ENCODE peak calls at places on chromosomes 1 and 21, in seven cellular contexts. K is NCI-H1436 treated with DMSO at 0.1 percent for 48 hours; T is caudate nucleus; H is stimulated activated CD4-positive, alpha-beta T cell treated with anti-CD3 and anti-CD28 coated beads, Interleukin-4, amount 100 ng/mL, for 4 hours; S is naive B cell; P is left ventricle myocardium inferior; U is tibial artery. R is an unnamed sample.

GRCh38 chr1:214552174-214552608 is 789 bp upstream of the PTPN14 start:
- DNase-seq in T (no peak), U (peak; percentile 65), P (peak; percentile 57), K (no peak), S (no peak), H (no peak), R (no peak)

GRCh38 chr1:26991310-26992116 is 2.0 kb upstream of the TRNP1 start:
- DNase-seq in S (no peak), H (no peak), P (no peak), K (no peak), T (no peak), U (no peak), R (no peak)

GRCh38 chr1:215071078-215071477 is 11.5 kb upstream of the KCNK2 start:
- DNase-seq in T (no peak), K (no peak), S (no peak), P (no peak), U (no peak), H (no peak), R (no peak)

GRCh38 chr1:235067396-235068154 is 61.1 kb downstream of the TOMM20 start:
- DNase-seq in P (peak; percentile 70), U (peak; percentile 88), H (no peak), S (no peak), T (no peak), K (peak; percentile 16), R (no peak)

GRCh38 chr1:38013027-38013588 is 574 bp downstream of the UTP11 start:
- DNase-seq in K (no peak), S (no peak), T (no peak), H (no peak), P (no peak), U (no peak), R (no peak)

GRCh38 chr21:17472592-17473271 is 40.1 kb upstream of the CXADR start:
- DNase-seq in H (no peak), S (no peak), U (no peak), P (no peak), K (no peak), T (no peak), R (no peak)

GRCh38 chr1:226799634-226800281 is 60.7 kb upstream of the ITPKB start:
- DNase-seq in P (no peak), S (no peak), T (no peak), U (no peak), K (no peak), H (no peak), R (no peak)

GRCh38 chr1:104706631-104707147 is 957.0 kb downstream of the AMY1C start:
- DNase-seq in H (no peak), S (no peak), K (no peak), U (no peak), T (no peak), P (no peak), R (no peak)

GRCh38 chr1:44264143-44264542 is 50.9 kb downstream of the DMAP1 start:
- DNase-seq in S (no peak), H (no peak), P (no peak), T (no peak), U (no peak), K (no peak), R (no peak)

R was measured in germinal center.